ENCODE peak calls at places on chromosomes 6 and 20, in seven cellular contexts. M is H7, I is fibroblast of lung, U is AG08395, B is germinal center, P is mesenteric fat pad, L is T-helper 1 cell. A is an unnamed sample.

GRCh38 chr20:31967830-31968249 is at the start of gene XKR7:
- DNase-seq in P (no peak), I (no peak), L (peak; percentile 8), B (peak; percentile 49), M (peak; percentile 96), U (no peak), A (no peak)

GRCh38 chr20:58981564-58982364 is 708 bp downstream of the NELFCD start:
- DNase-seq in I (no peak), L (no peak), B (peak; percentile 22), U (no peak), M (peak; percentile 71), P (no peak), A (no peak)

GRCh38 chr6:84077645-84078044 is 44.1 kb downstream of the MRAP2 start:
- DNase-seq in U (no peak), I (no peak), B (no peak), P (no peak), L (no peak), M (no peak), A (no peak)

GRCh38 chr6:105177521-105177920 is 2.3 kb downstream of the POPDC3 start:
- DNase-seq in U (no peak), L (no peak), I (no peak), B (no peak), M (no peak), P (no peak), A (no peak)

GRCh38 chr6:86937219-86938079 is at the start of gene HTR1E:
- DNase-seq in I (peak; percentile 19), M (peak; percentile 85), L (no peak), U (peak; percentile 12), P (no peak), B (peak; percentile 29), A (no peak)

GRCh38 chr6:16739329-16739801 is 21.9 kb downstream of the ATXN1 start:
- DNase-seq in I (peak; percentile 97), B (no peak), P (no peak), L (no peak), M (no peak), U (no peak), A (no peak)

GRCh38 chr6:169791721-169792131 is 40.3 kb downstream of the ERMARD start:
- DNase-seq in L (no peak), U (no peak), M (no peak), I (peak; percentile 25), B (no peak), P (peak; percentile 53), A (no peak)

GRCh38 chr6:149463781-149464180 is 21.0 kb downstream of the ZC3H12D start:
- DNase-seq in B (no peak), I (peak; percentile 29), L (no peak), U (no peak), M (no peak), P (no peak), A (no peak)

GRCh38 chr20:23226612-23227265 is 123.9 kb upstream of the NXT1 start:
- DNase-seq in M (no peak), B (no peak), L (no peak), I (no peak), U (no peak), P (peak; percentile 26), A (no peak)

GRCh38 chr20:17504326-17504897 is 26.8 kb downstream of the BFSP1 start:
- DNase-seq in M (peak; percentile 62), I (no peak), L (no peak), U (peak; percentile 26), B (no peak), P (peak; percentile 71), A (peak; percentile 4)

GRCh38 chr20:62170536-62170935 is 12.3 kb upstream of the MTG2 start:
- DNase-seq in I (no peak), M (no peak), B (no peak), P (no peak), U (no peak), L (no peak), A (no peak)

GRCh38 chr6:53032853-53033252 is 32.4 kb upstream of the FBXO9 start:
- DNase-seq in B (no peak), P (no peak), M (no peak), U (peak; percentile 10), L (no peak), I (peak; percentile 60), A (no peak)

GRCh38 chr6:33609444-33610034 is 11.6 kb upstream of the ITPR3 start:
- DNase-seq in U (peak; percentile 91), I (peak; percentile 88), M (no peak), B (no peak), P (no peak), L (no peak), A (no peak)

GRCh38 chr6:138882369-138883017 is 86.6 kb downstream of the ECT2L start:
- DNase-seq in L (no peak), P (no peak), M (no peak), I (no peak), B (no peak), U (no peak), A (no peak)

GRCh38 chr6:106820412-106820852 is 154.1 kb downstream of the CD24 start:
- DNase-seq in U (peak; percentile 67), I (peak; percentile 86), L (no peak), M (no peak), B (no peak), P (no peak), A (no peak)

GRCh38 chr20:60037120-60037499 is 78.9 kb downstream of the CDH26 start:
- DNase-seq in P (no peak), B (no peak), I (peak; percentile 42), M (peak; percentile 49), L (no peak), U (peak; percentile 51), A (no peak)

GRCh38 chr6:53651764-53652401 is 13.7 kb downstream of the KLHL31 start:
- DNase-seq in I (peak; percentile 64), M (peak; percentile 78), B (peak; percentile 64), P (peak; percentile 94), U (peak; percentile 45), L (peak; percentile 72), A (peak; percentile 75)

GRCh38 chr20:32563311-32564272 is 21.5 kb downstream of the NOL4L start:
- DNase-seq in B (no peak), U (no peak), P (no peak), M (peak; percentile 79), L (no peak), I (no peak), A (no peak)

GRCh38 chr6:124943658-124944057 is 18.6 kb upstream of the RNF217 start:
- DNase-seq in P (no peak), B (no peak), U (no peak), M (no peak), L (no peak), I (no peak), A (no peak)

A was measured in CD4-positive, alpha-beta T cell.